ENCODE peak calls at places on chromosome 15, in four cellular contexts. B, J, O and X are unnamed samples.

GRCh38 chr15:49847436-49847835 is 226.6 kb downstream of the DTWD1 start:
- DNase-seq in B (peak; percentile 59), J (no peak), O (no peak), X (no peak)

GRCh38 chr15:61025746-61026256 is 203.3 kb downstream of the RORA start:
- DNase-seq in B (no peak), J (no peak), O (no peak), X (no peak)

GRCh38 chr15:25178835-25179672 is 224.3 kb downstream of the SNRPN start:
- DNase-seq in B (no peak), J (peak; percentile 26), O (no peak), X (no peak)

GRCh38 chr15:67061811-67062348 is 3.5 kb upstream of the SMAD3 start:
- DNase-seq in B (no peak), J (no peak), O (no peak), X (no peak)

GRCh38 chr15:86040360-86041095 is 39.1 kb upstream of the AGBL1 start:
- DNase-seq in B (no peak), J (no peak), O (no peak), X (no peak)

GRCh38 chr15:52153900-52154895 is 37.0 kb downstream of the GNB5 start:
- DNase-seq in B (no peak), J (no peak), O (no peak), X (no peak)

GRCh38 chr15:78654272-78654671 is 13.3 kb upstream of the CHRNB4 start:
- DNase-seq in B (peak; percentile 3), J (no peak), O (no peak), X (peak; percentile 10)

GRCh38 chr15:76903251-76903681 is 1.9 kb downstream of the SCAPER start:
- DNase-seq in B (peak; percentile 66), J (no peak), O (no peak), X (peak; percentile 73)

GRCh38 chr15:101698314-101698713 is 26.0 kb downstream of the TARS3 start:
- DNase-seq in B (no peak), J (no peak), O (no peak), X (no peak)

GRCh38 chr15:78492841-78493240 is 14.5 kb upstream of the HYKK start:
- DNase-seq in B (peak; percentile 57), J (no peak), O (no peak), X (peak; percentile 88)

GRCh38 chr15:74988007-74988800 is 7.2 kb upstream of the SCAMP5 start:
- DNase-seq in B (peak; percentile 47), J (peak; percentile 66), O (peak; percentile 15), X (peak; percentile 60)

GRCh38 chr15:81308260-81308659 is 15.7 kb downstream of the STARD5 start:
- DNase-seq in B (no peak), J (no peak), O (no peak), X (no peak)

GRCh38 chr15:66161575-66162118 is 91.9 kb downstream of the MEGF11 start:
- DNase-seq in B (no peak), J (no peak), O (no peak), X (no peak)

GRCh38 chr15:23503546-23503945 is 56.5 kb upstream of the GOLGA6L2 start:
- DNase-seq in B (no peak), J (no peak), O (no peak), X (no peak)

GRCh38 chr15:41794081-41794480 is 19.8 kb downstream of the MAPKBP1 start:
- DNase-seq in B (peak; percentile 39), J (no peak), O (no peak), X (no peak)

GRCh38 chr15:60583946-60584345 is 105.0 kb upstream of the ICE2 start:
- DNase-seq in B (peak; percentile 19), J (no peak), O (no peak), X (no peak)

GRCh38 chr15:38883987-38884386 is 319.4 kb upstream of the RASGRP1 start:
- DNase-seq in B (peak; percentile 50), J (no peak), O (no peak), X (peak; percentile 64)

GRCh38 chr15:42133892-42134502 is 22.4 kb downstream of the PLA2G4F start:
- DNase-seq in B (peak; percentile 38), J (peak; percentile 87), O (peak; percentile 32), X (peak; percentile 24)

GRCh38 chr15:81182746-81183402 is 13.8 kb upstream of the IL16 start:
- DNase-seq in B (no peak), J (no peak), O (no peak), X (no peak)

GRCh38 chr15:69531302-69532027 is 78.8 kb downstream of the RPLP1 start:
- DNase-seq in B (no peak), J (no peak), O (no peak), X (peak; percentile 14)